ENCODE peak calls at places on chromosomes 1 and 21, in four cellular contexts. L, V, A and P are unnamed samples.

GRCh38 chr21:43331111-43331961 is 95.6 kb downstream of the SIK1 start:
- DNase-seq in L (no peak), A (no peak), V (no peak), P (no peak)

GRCh38 chr21:45499970-45500575 is 42.2 kb downstream of the SLC19A1 start:
- DNase-seq in A (no peak), V (no peak), L (no peak), P (no peak)

GRCh38 chr21:37017951-37018679 is 11.6 kb downstream of the RIPPLY3 start:
- DNase-seq in A (no peak), V (no peak), L (no peak), P (no peak)

GRCh38 chr1:101101362-101101761 is 75.8 kb upstream of the DPH5 start:
- DNase-seq in A (peak; percentile 42), V (no peak), L (no peak), P (no peak)

GRCh38 chr1:101288491-101288944 is 51.7 kb downstream of the S1PR1 start:
- DNase-seq in V (peak; percentile 61), L (peak; percentile 69), A (peak; percentile 94), P (peak; percentile 62)

GRCh38 chr1:116433283-116434257 is 60.5 kb downstream of the ATP1A1 start:
- DNase-seq in L (no peak), A (peak; percentile 34), V (no peak), P (no peak)

GRCh38 chr1:41735587-41736290 is 183.0 kb downstream of the HIVEP3 start:
- DNase-seq in L (no peak), V (peak; percentile 13), A (peak; percentile 27), P (no peak)

GRCh38 chr1:48697066-48697707 is 79.5 kb downstream of the BEND5 start:
- DNase-seq in V (peak; percentile 69), A (peak; percentile 55), L (peak; percentile 12), P (peak; percentile 14)

GRCh38 chr1:225509770-225510169 is 81.9 kb upstream of the LBR start:
- DNase-seq in L (no peak), A (no peak), V (peak; percentile 83), P (no peak)